ENCODE peak calls at places on chromosomes 16 and 17, in eight cellular contexts. One of them, this sample, is unnamed.

GRCh38 chr17:8662973-8663372 is 32.4 kb upstream of the MYH10 start:
- DNase-seq in naive thymus-derived CD8-positive, alpha-beta T cell: no peak
- DNase-seq in substantia nigra: no peak
- DNase-seq in HFFc6: no peak
- DNase-seq in fibroblast of the aortic adventitia: no peak
- DNase-seq in GM23248: no peak
- DNase-seq in BE2C: no peak
- DNase-seq in heart right ventricle: no peak
- DNase-seq in this sample: no peak

GRCh38 chr17:1714980-1715802 is 5.0 kb upstream of the TLCD2 start:
- DNase-seq in naive thymus-derived CD8-positive, alpha-beta T cell: no peak
- DNase-seq in substantia nigra: peak; percentile 70
- DNase-seq in HFFc6: peak; percentile 93
- DNase-seq in fibroblast of the aortic adventitia: peak; percentile 99
- DNase-seq in GM23248: peak; percentile 96
- DNase-seq in BE2C: peak; percentile 71
- DNase-seq in heart right ventricle: peak; percentile 92
- DNase-seq in this sample: peak; percentile 96

GRCh38 chr17:47776330-47777197 is 43.5 kb downstream of the TBX21 start:
- DNase-seq in naive thymus-derived CD8-positive, alpha-beta T cell: peak; percentile 58
- DNase-seq in substantia nigra: no peak
- DNase-seq in HFFc6: peak; percentile 36
- DNase-seq in fibroblast of the aortic adventitia: peak; percentile 60
- DNase-seq in GM23248: peak; percentile 66
- DNase-seq in BE2C: peak; percentile 34
- DNase-seq in heart right ventricle: no peak
- DNase-seq in this sample: peak; percentile 61

GRCh38 chr17:43546317-43547188 is at the start of gene ETV4:
- DNase-seq in naive thymus-derived CD8-positive, alpha-beta T cell: peak; percentile 82
- DNase-seq in substantia nigra: peak; percentile 70
- DNase-seq in HFFc6: peak; percentile 92
- DNase-seq in fibroblast of the aortic adventitia: peak; percentile 83
- DNase-seq in GM23248: peak; percentile 95
- DNase-seq in BE2C: peak; percentile 98
- DNase-seq in heart right ventricle: peak; percentile 89
- DNase-seq in this sample: peak; percentile 93

GRCh38 chr16:89360760-89361435 is 129.5 kb downstream of the ANKRD11 start:
- DNase-seq in naive thymus-derived CD8-positive, alpha-beta T cell: peak; percentile 80
- DNase-seq in substantia nigra: no peak
- DNase-seq in HFFc6: no peak
- DNase-seq in fibroblast of the aortic adventitia: no peak
- DNase-seq in GM23248: no peak
- DNase-seq in BE2C: no peak
- DNase-seq in heart right ventricle: no peak
- DNase-seq in this sample: no peak

GRCh38 chr16:79582789-79583188 is 17.7 kb downstream of the MAF start:
- DNase-seq in naive thymus-derived CD8-positive, alpha-beta T cell: no peak
- DNase-seq in substantia nigra: no peak
- DNase-seq in HFFc6: no peak
- DNase-seq in fibroblast of the aortic adventitia: no peak
- DNase-seq in GM23248: no peak
- DNase-seq in BE2C: no peak
- DNase-seq in heart right ventricle: no peak
- DNase-seq in this sample: no peak

GRCh38 chr16:27995378-27995777 is 68.1 kb downstream of the GSG1L start:
- DNase-seq in naive thymus-derived CD8-positive, alpha-beta T cell: no peak
- DNase-seq in substantia nigra: no peak
- DNase-seq in HFFc6: no peak
- DNase-seq in fibroblast of the aortic adventitia: no peak
- DNase-seq in GM23248: no peak
- DNase-seq in BE2C: no peak
- DNase-seq in heart right ventricle: no peak
- DNase-seq in this sample: no peak

GRCh38 chr17:63911657-63912100 is 621 bp upstream of the CSHL1 start:
- DNase-seq in naive thymus-derived CD8-positive, alpha-beta T cell: peak; percentile 74
- DNase-seq in substantia nigra: peak; percentile 12
- DNase-seq in HFFc6: no peak
- DNase-seq in fibroblast of the aortic adventitia: peak; percentile 22
- DNase-seq in GM23248: peak; percentile 52
- DNase-seq in BE2C: peak; percentile 61
- DNase-seq in heart right ventricle: no peak
- DNase-seq in this sample: peak; percentile 46

GRCh38 chr16:31355701-31356100 is 725 bp downstream of the ITGAX start:
- DNase-seq in naive thymus-derived CD8-positive, alpha-beta T cell: no peak
- DNase-seq in substantia nigra: no peak
- DNase-seq in HFFc6: no peak
- DNase-seq in fibroblast of the aortic adventitia: no peak
- DNase-seq in GM23248: no peak
- DNase-seq in BE2C: no peak
- DNase-seq in heart right ventricle: no peak
- DNase-seq in this sample: no peak

GRCh38 chr17:36657763-36658490 is 56.5 kb downstream of the MRM1 start:
- DNase-seq in naive thymus-derived CD8-positive, alpha-beta T cell: no peak
- DNase-seq in substantia nigra: no peak
- DNase-seq in HFFc6: no peak
- DNase-seq in fibroblast of the aortic adventitia: no peak
- DNase-seq in GM23248: peak; percentile 28
- DNase-seq in BE2C: peak; percentile 53
- DNase-seq in heart right ventricle: no peak
- DNase-seq in this sample: no peak